ENCODE peak calls at places on chromosomes 4 and X, in eight cellular contexts. Z is stomach, V is bronchial epithelial cell, D is mammary epithelial cell, N is mucosa of descending colon, H is WERI-Rb-1, Y is HepG2, T is body of pancreas. I is an unnamed sample.

GRCh38 chrX:9033179-9033578 is 748 bp downstream of the FAM9B start:
- DNase-seq in Z (no peak), V (no peak), D (no peak), N (no peak), H (no peak), Y (no peak), T (no peak), I (no peak)

GRCh38 chrX:40205471-40205870 is 107.7 kb upstream of the BCOR start:
- DNase-seq in Z (no peak), V (no peak), D (no peak), N (no peak), H (no peak), Y (no peak), T (no peak), I (no peak)

GRCh38 chrX:146208821-146209220 is 391.2 kb downstream of the SLITRK2 start:
- DNase-seq in Z (no peak), V (no peak), D (no peak), N (no peak), H (no peak), Y (no peak), T (no peak), I (no peak)

GRCh38 chrX:13059676-13060499 is 15.5 kb upstream of the FAM9C start:
- DNase-seq in Z (no peak), V (peak), D (peak), N (no peak), H (no peak), Y (no peak), T (no peak), I (peak)

GRCh38 chr4:1325681-1326635 is 21.1 kb upstream of the UVSSA start:
- DNase-seq in Z (no peak), V (no peak), D (no peak), N (no peak), H (no peak), Y (no peak), T (no peak), I (no peak)

GRCh38 chr4:56448301-56448700 is 12.2 kb downstream of the PAICS start:
- DNase-seq in Z (no peak), V (no peak), D (no peak), N (no peak), H (no peak), Y (no peak), T (no peak), I (no peak)

GRCh38 chr4:107757860-107758476 is 37.9 kb upstream of the PAPSS1 start:
- DNase-seq in Z (no peak), V (peak), D (no peak), N (no peak), H (no peak), Y (peak), T (no peak), I (no peak)

GRCh38 chrX:31527455-31528126 is 455.8 kb upstream of the FTHL17 start:
- DNase-seq in Z (no peak), V (no peak), D (no peak), N (no peak), H (no peak), Y (no peak), T (no peak), I (no peak)

GRCh38 chrX:31132803-31133202 is 61.0 kb upstream of the FTHL17 start:
- DNase-seq in Z (no peak), V (no peak), D (no peak), N (no peak), H (no peak), Y (no peak), T (no peak), I (no peak)

GRCh38 chrX:52422884-52423283 is 54.1 kb downstream of the XAGE2 start:
- DNase-seq in Z (no peak), V (peak), D (no peak), N (no peak), H (no peak), Y (no peak), T (no peak), I (peak)

GRCh38 chr4:122827258-122827887 is 742 bp downstream of the FGF2 start:
- DNase-seq in Z (peak), V (no peak), D (peak), N (peak), H (peak), Y (no peak), T (peak), I (no peak)

GRCh38 chr4:146637853-146638800 is 566 bp upstream of the POU4F2 start:
- DNase-seq in Z (no peak), V (no peak), D (no peak), N (no peak), H (peak), Y (no peak), T (no peak), I (no peak)

GRCh38 chr4:123035239-123035638 is 112.8 kb upstream of the NUDT6 start:
- DNase-seq in Z (no peak), V (no peak), D (no peak), N (no peak), H (no peak), Y (no peak), T (no peak), I (no peak)

GRCh38 chrX:56228914-56229313 is 3.2 kb upstream of the KLF8 start:
- DNase-seq in Z (no peak), V (peak), D (no peak), N (peak), H (no peak), Y (no peak), T (no peak), I (no peak)

GRCh38 chr4:155319506-155319905 is 57.3 kb downstream of the MAP9 start:
- DNase-seq in Z (no peak), V (no peak), D (no peak), N (no peak), H (no peak), Y (no peak), T (no peak), I (no peak)

GRCh38 chr4:67615119-67615518 is 56.6 kb downstream of the STAP1 start:
- DNase-seq in Z (no peak), V (no peak), D (no peak), N (no peak), H (no peak), Y (no peak), T (no peak), I (no peak)

GRCh38 chrX:42714981-42715688 is 62.8 kb downstream of the PPP1R2C start:
- DNase-seq in Z (peak), V (peak), D (peak), N (peak), H (peak), Y (peak), T (peak), I (peak)
- H3K4me3 ChIP-seq in Z (no peak), V (no peak), D (no peak), N (no peak), H (no peak), Y (no peak), T (no peak), I (no peak)

DNA sequence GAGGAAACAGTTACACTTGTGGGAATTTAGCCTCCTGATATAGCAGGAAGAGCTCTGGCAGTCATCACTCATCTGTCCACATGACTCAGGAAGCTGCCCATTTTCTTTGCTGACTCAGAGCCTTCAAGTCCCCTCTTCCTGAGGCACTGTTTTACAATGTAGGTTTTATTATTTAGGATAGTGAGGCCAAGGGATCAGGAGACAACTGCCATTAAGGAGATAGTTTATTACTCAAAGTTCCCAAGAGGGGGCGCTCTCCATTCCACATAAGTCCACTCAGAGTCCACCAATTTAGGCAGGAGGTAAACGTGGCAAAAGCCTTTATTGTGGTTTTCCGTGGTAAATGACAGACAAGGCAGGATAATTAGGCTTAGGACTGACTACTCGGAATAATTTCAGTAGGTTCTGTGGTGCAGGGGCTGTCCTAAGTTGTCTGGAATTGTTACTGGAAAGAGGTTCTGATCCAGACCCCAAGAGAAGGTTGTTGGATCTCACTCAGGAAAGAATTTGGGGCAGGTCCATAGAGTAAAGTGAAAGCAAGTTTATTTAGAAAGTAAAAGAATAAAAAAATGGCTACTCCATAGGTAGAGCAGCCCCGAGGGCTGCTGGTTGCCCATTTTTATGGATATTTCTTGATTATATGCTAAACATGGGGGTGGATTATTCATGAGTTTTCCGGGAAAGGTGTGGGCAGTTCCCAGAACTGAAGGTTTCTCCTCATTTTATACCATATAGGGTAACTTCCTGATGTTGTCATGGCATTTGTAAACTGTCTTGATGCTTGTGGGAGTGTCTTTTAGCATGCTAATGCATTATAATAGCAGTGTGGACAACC is 96.0 kb upstream of the RAB40AL start:
- DNase-seq in Z (no peak), V (peak), D (peak), N (no peak), H (no peak), Y (no peak), T (no peak), I (no peak)
- TF ChIP-seq CTCF in Z (no peak), V (peak), D (peak), N (no peak), H (no peak), Y (peak), T (no peak), I (peak)

GRCh38 chr4:105556175-105556574 is 3.8 kb downstream of the ARHGEF38 start:
- DNase-seq in Z (no peak), V (no peak), D (no peak), N (no peak), H (no peak), Y (no peak), T (no peak), I (no peak)

GRCh38 chr4:105548483-105548882 is 3.9 kb upstream of the ARHGEF38 start:
- DNase-seq in Z (no peak), V (peak), D (peak), N (no peak), H (no peak), Y (no peak), T (no peak), I (no peak)

GRCh38 chr4:105550641-105551040 is 1.8 kb upstream of the ARHGEF38 start:
- DNase-seq in Z (no peak), V (peak), D (peak), N (peak), H (no peak), Y (no peak), T (no peak), I (no peak)

GRCh38 chr4:105555409-105555808 is 3.0 kb downstream of the ARHGEF38 start:
- DNase-seq in Z (no peak), V (no peak), D (no peak), N (no peak), H (no peak), Y (no peak), T (no peak), I (no peak)

DNA sequence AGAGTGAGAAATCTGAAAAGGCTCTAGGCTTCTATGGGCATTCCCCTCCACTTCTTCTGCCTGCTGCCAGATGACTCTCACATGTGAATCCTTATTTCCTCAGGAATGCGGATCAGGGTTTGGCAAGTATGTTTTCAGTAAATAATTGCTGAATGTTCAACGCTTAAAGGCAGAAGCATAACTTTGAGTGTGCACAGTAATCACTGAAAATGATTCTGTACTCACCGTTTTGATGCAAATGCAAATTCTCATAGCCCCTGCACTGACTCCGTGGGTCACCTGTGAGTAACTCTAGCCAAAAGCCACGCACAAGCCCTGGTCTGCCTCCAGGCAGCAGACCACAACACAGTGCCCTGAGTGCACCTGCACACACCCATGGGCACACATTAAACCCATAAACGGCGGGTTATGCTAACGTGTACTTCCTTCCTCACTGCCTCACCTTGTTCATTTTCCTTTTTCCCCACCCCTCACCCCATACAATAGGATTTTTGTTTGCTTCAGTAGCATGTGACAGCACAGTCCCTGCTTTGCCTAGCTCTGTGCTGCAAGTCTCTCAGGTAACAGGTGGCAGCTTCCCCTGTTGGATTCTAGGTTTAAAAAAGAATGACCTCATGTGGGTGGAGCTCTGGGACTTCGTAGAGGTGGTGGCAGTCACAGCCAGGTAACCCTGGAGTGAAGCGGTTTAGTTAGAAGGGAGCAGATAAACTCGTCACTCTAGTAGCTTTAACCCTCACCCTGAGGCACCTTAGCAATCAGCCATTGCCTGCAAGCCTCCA is at the start of gene ARHGEF38:
- DNase-seq in Z (peak), V (peak), D (peak), N (peak), H (no peak), Y (no peak), T (peak), I (no peak)
- H3K4me3 ChIP-seq in Z (peak), V (no peak), D (no peak), N (no peak), H (no peak), Y (no peak), T (no peak), I (peak)

GRCh38 chrX:149903889-149904748 is 23.1 kb downstream of the MAGEA8 start:
- DNase-seq in Z (no peak), V (peak), D (no peak), N (no peak), H (no peak), Y (peak), T (no peak), I (no peak)
- TF ChIP-seq CTCF in Z (no peak), V (no peak), D (peak), N (no peak), H (no peak), Y (peak), T (no peak), I (no peak)

DNA sequence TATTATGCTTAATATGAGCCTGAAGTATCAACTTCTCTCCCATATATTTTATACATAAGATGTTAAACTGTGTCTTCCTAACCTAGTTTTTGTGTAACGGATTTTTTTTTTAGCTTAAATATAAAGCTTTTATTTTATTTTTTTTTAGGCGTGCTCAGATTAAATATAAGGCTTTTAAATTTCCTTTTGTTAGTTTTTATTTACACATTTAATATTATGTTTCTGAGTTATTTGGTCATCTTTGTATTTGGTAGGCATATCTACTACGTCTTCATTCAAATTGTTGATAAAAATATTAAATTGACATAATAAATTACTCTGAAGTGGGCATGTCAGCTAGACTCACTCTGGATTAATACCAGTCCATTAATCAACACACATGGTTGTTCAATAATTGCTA is 4.2 kb downstream of the SLAIN2 start:
- DNase-seq in Z (no peak), V (no peak), D (no peak), N (no peak), H (no peak), Y (no peak), T (no peak), I (no peak)
- H3K4me3 ChIP-seq in Z (no peak), V (no peak), D (no peak), N (no peak), H (no peak), Y (no peak), T (no peak), I (no peak)